ENCODE peak calls at places on chromosomes 3 and 15, in six cellular contexts. T, W, O, L, N and Q are unnamed samples.

GRCh38 chr3:99658274-99658673 is 19.9 kb downstream of the COL8A1 start:
- DNase-seq in N (no peak), T (no peak), W (no peak), L (no peak), O (no peak), Q (no peak)

GRCh38 chr15:31353931-31354330 is 27.3 kb downstream of the KLF13 start:
- DNase-seq in O (no peak), N (no peak), W (no peak), L (no peak), T (no peak), Q (no peak)

GRCh38 chr15:69729167-69729748 is 276.6 kb downstream of the RPLP1 start:
- DNase-seq in L (peak; percentile 57), W (peak; percentile 51), O (peak; percentile 49), N (no peak), T (peak; percentile 71), Q (peak; percentile 58)

GRCh38 chr3:37861540-37862051 is at the start of gene CTDSPL:
- DNase-seq in W (no peak), T (no peak), N (peak; percentile 91), L (no peak), O (no peak), Q (no peak)

GRCh38 chr3:122414391-122414790 is 1.5 kb downstream of the WDR5B start:
- DNase-seq in N (no peak), L (no peak), W (no peak), T (no peak), O (no peak), Q (no peak)

GRCh38 chr3:106542101-106542769 is 673.4 kb upstream of the CBLB start:
- DNase-seq in O (no peak), L (no peak), N (no peak), W (no peak), T (no peak), Q (no peak)

GRCh38 chr3:126474498-126475410 is 937 bp downstream of the ZXDC start:
- DNase-seq in L (peak; percentile 14), N (peak; percentile 88), T (peak; percentile 15), W (peak; percentile 26), O (no peak), Q (peak; percentile 31)

GRCh38 chr3:119098620-119099222 is 47.2 kb upstream of the TEX55 start:
- DNase-seq in N (no peak), W (no peak), L (no peak), O (peak; percentile 41), T (no peak), Q (peak; percentile 40)

GRCh38 chr15:100958326-100959065 is 39.3 kb downstream of the LRRK1 start:
- DNase-seq in N (no peak), O (no peak), L (no peak), T (no peak), W (peak; percentile 74), Q (no peak)

GRCh38 chr15:29799859-29800258 is 22.4 kb downstream of the TJP1 start:
- DNase-seq in L (no peak), O (no peak), N (no peak), T (no peak), W (no peak), Q (no peak)

GRCh38 chr3:123169492-123169929 is 32.2 kb upstream of the SEC22A start:
- DNase-seq in O (no peak), W (peak; percentile 85), T (no peak), L (no peak), N (no peak), Q (no peak)

GRCh38 chr3:66113542-66113941 is 74.8 kb upstream of the MAGI1 start:
- DNase-seq in W (no peak), L (no peak), N (no peak), T (no peak), O (no peak), Q (no peak)

GRCh38 chr3:101972430-101973162 is 123.3 kb downstream of the NFKBIZ start:
- DNase-seq in T (no peak), O (no peak), N (no peak), W (no peak), L (no peak), Q (peak; percentile 38)

GRCh38 chr15:42348083-42348482 is 11.2 kb upstream of the CAPN3 start:
- DNase-seq in W (peak; percentile 9), T (no peak), O (no peak), N (no peak), L (no peak), Q (no peak)

GRCh38 chr3:52805270-52806039 is 10.9 kb downstream of the ITIH3 start:
- DNase-seq in N (peak; percentile 66), W (no peak), O (no peak), T (no peak), L (no peak), Q (no peak)

GRCh38 chr3:99789322-99789721 is 28.3 kb upstream of the CMSS1 start:
- DNase-seq in T (no peak), O (peak; percentile 64), W (peak; percentile 38), N (no peak), L (no peak), Q (no peak)

GRCh38 chr15:81516461-81516860 is 142.4 kb upstream of the TMC3 start:
- DNase-seq in O (no peak), W (peak; percentile 70), L (no peak), N (no peak), T (no peak), Q (no peak)

GRCh38 chr15:89105147-89105546 is 16.9 kb downstream of the ABHD2 start:
- DNase-seq in O (no peak), W (peak; percentile 81), T (no peak), L (no peak), N (no peak), Q (no peak)

GRCh38 chr15:30885814-30886213 is 17.9 kb upstream of the FAN1 start:
- DNase-seq in N (no peak), W (no peak), O (no peak), T (no peak), L (no peak), Q (no peak)

GRCh38 chr3:182814419-182815160 is 21.3 kb downstream of the ATP11B start:
- DNase-seq in W (no peak), L (no peak), N (no peak), O (no peak), T (no peak), Q (no peak)

GRCh38 chr3:12796171-12797123 is at the start of gene CAND2:
- DNase-seq in L (no peak), W (peak; percentile 27), T (no peak), O (peak; percentile 48), N (peak; percentile 81), Q (peak; percentile 26)

GRCh38 chr15:101020945-101021344 is 101.8 kb downstream of the LRRK1 start:
- DNase-seq in W (no peak), O (no peak), T (no peak), N (no peak), L (no peak), Q (no peak)

GRCh38 chr3:111956449-111956848 is 22.4 kb upstream of the ABHD10 start:
- DNase-seq in T (no peak), O (no peak), N (no peak), L (no peak), W (no peak), Q (no peak)

GRCh38 chr15:57376695-57377477 is 581 bp downstream of the CGNL1 start:
- DNase-seq in L (no peak), T (no peak), O (peak; percentile 70), W (peak; percentile 37), N (no peak), Q (no peak)

GRCh38 chr15:65066635-65067333 is 1.0 kb downstream of the RASL12 start:
- DNase-seq in T (no peak), L (no peak), W (peak; percentile 73), N (no peak), O (no peak), Q (no peak)

GRCh38 chr15:65068436-65068835 is 645 bp upstream of the RASL12 start:
- DNase-seq in N (no peak), W (no peak), T (no peak), O (no peak), L (no peak), Q (no peak)

GRCh38 chr15:65067334-65067644 is 502 bp downstream of the RASL12 start:
- DNase-seq in W (no peak), O (no peak), L (no peak), T (no peak), N (no peak), Q (no peak)

GRCh38 chr15:65069179-65069578 is 1.4 kb upstream of the RASL12 start:
- DNase-seq in N (no peak), W (peak; percentile 83), L (no peak), T (no peak), O (no peak), Q (no peak)

GRCh38 chr15:65067645-65068416 is at the start of gene RASL12:
- DNase-seq in W (peak; percentile 71), N (no peak), O (no peak), T (no peak), L (no peak), Q (no peak)
- H3K4me3 ChIP-seq in W (peak within 1 kb of the TSS; percentile 88), N (peak within 1 kb of the TSS; percentile 28), O (peak within 1 kb of the TSS; percentile 47), T (no peak within 1 kb of the TSS), L (no peak within 1 kb of the TSS), Q (no peak within 1 kb of the TSS)

DNA sequence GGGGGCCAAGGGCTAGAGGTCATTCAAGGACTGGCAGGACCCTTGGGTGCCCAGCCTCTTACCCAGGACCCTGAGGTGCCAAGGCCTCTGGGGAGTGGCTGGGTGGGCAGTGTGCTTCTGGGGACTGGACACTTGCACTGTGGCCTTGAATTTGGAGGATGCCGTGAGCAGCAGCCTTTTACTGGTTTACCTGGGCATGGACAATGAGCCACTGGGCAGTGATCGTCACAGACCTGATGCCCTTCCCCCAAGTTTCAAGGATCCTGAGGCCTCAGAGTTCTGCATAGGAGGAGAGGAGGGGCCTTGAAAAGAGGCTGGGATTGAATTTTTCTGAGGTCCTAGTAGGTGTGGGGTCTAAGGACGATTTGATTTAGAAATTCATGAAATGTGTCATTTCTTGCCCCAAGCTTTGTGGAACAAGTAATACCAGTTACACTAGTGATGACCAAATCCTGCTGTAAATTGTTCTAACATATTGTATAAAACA is 146.1 kb upstream of the TPM1 start:
- DNase-seq in T (no peak), L (no peak), W (no peak), O (no peak), N (no peak), Q (no peak)
- H3K4me1 ChIP-seq in T (no peaks in the 10 kb centered on the region), L (no peaks in the 10 kb centered on the region), W (peaks cover 41% of the 10 kb centered on the region), O (peaks cover 40% of the 10 kb centered on the region), N (peaks cover 27% of the 10 kb centered on the region), Q (no peaks in the 10 kb centered on the region)

DNA sequence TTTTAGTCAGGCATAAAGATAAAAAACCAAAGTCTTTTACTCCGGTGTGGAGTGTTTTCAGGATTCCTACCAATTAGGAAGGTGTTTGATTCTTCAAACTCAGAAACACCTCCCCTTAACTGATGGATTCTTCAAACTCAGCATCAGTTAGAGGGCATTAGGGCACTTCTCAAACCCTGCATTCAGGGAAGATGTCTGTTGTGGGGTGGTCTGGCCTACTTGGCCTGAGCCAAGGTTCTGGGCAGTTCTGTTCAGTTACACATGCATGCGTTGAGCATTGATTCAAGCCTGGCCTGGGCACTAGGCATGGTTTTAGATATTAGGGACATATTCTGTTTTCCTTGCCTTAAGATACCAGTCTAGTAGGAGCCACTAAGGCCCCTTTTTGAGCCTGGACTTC is 1.0 kb downstream of the HGD start:
- DNase-seq in W (no peak), T (no peak), N (no peak), L (no peak), O (no peak), Q (no peak)
- H3K4me3 ChIP-seq in W (no peak overlapping the region), T (no peak overlapping the region), N (no peak overlapping the region), L (no peak overlapping the region), O (no peak overlapping the region), Q (no peak overlapping the region)

DNA sequence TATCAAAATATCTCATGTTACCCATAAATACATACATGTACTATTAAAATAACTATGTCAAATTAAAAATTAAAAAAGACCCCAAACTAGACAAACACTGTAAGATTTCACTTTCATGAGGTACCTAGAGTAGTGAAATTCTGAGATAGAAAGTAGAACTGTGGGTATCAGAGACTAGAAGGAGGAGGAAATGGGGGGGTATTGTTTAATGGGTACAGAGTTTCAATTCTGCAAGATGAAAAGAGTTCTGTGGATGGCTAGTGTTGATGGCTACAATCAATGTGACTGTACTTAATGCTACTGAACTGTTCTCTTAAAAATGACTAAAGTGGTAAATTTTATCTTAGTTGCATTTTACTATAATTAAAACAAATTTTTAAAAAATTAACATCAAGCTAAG is 36.6 kb downstream of the RFX7 start:
- DNase-seq in O (no peak), L (no peak), W (no peak), N (no peak), T (no peak), Q (no peak)
- H3K4me1 ChIP-seq in O (peaks cover 23% of the 10 kb centered on the region), L (peaks cover 10% of the 10 kb centered on the region), W (peaks cover 9% of the 10 kb centered on the region), N (peaks cover 27% of the 10 kb centered on the region), T (peaks cover 38% of the 10 kb centered on the region), Q (peaks cover 19% of the 10 kb centered on the region)